ENCODE peak calls at places on chromosomes 11 and 22, in nine cellular contexts. M is testis, I is stomach, R is neural progenitor cell, A is epithelial cell of esophagus, U is spleen, G is heart left ventricle, W is fibroblast of lung, B is transverse colon. Z is an unnamed sample.
A peak's percentile ranks its signal among the peaks of the same experiment; 100 is the strongest.

GRCh38 chr11:65500262-65501004 is 1.6 kb downstream of the MALAT1 start:
- DNase-seq in A (peak; percentile 25), B (peak; percentile 44), W (peak; percentile 41), R (no peak), M (no peak), G (peak; percentile 46), U (no peak), I (no peak), Z (peak; percentile 45)

GRCh38 chr22:44488354-44488753 is 9.7 kb downstream of the RTL6 start:
- DNase-seq in G (no peak), B (no peak), I (no peak), U (no peak), R (no peak), M (no peak), W (no peak), A (no peak), Z (no peak)

GRCh38 chr22:17596226-17596625 is 32.3 kb downstream of the ATP6V1E1 start:
- DNase-seq in A (no peak), G (no peak), I (no peak), W (no peak), M (no peak), B (no peak), R (no peak), U (peak; percentile 19), Z (no peak)

GRCh38 chr11:2717561-2717960 is 17.8 kb upstream of the KCNQ1OT1 start:
- DNase-seq in A (no peak), R (no peak), I (no peak), W (no peak), U (no peak), G (no peak), B (no peak), M (no peak), Z (no peak)

GRCh38 chr22:39169797-39170466 is 17.5 kb upstream of the CBX7 start:
- DNase-seq in I (no peak), B (no peak), R (no peak), W (no peak), G (no peak), U (no peak), M (no peak), A (no peak), Z (no peak)

GRCh38 chr22:19109198-19110063 is 12.8 kb downstream of the DGCR2 start:
- DNase-seq in B (peak; percentile 52), G (no peak), I (peak; percentile 68), M (no peak), W (peak; percentile 48), R (no peak), A (peak; percentile 92), U (no peak), Z (no peak)

GRCh38 chr11:123360267-123360936 is 69.7 kb upstream of the GRAMD1B start:
- DNase-seq in G (no peak), W (no peak), A (no peak), M (no peak), U (no peak), R (no peak), I (no peak), B (no peak), Z (no peak)

GRCh38 chr11:20226936-20227335 is 66.7 kb upstream of the DBX1 start:
- DNase-seq in R (no peak), G (no peak), B (no peak), I (no peak), U (no peak), A (no peak), W (no peak), M (no peak), Z (peak; percentile 11)

GRCh38 chr22:38017272-38017920 is 33.0 kb upstream of the SOX10 start:
- DNase-seq in R (no peak), G (peak; percentile 87), M (peak; percentile 95), I (peak; percentile 74), W (peak; percentile 54), A (peak; percentile 50), B (peak; percentile 75), U (no peak), Z (peak; percentile 35)

GRCh38 chr22:27382947-27383346 is 418.6 kb downstream of the MN1 start:
- DNase-seq in U (no peak), G (no peak), R (no peak), W (no peak), A (no peak), I (no peak), M (no peak), B (no peak), Z (no peak)

GRCh38 chr11:59224419-59224928 is 11.7 kb upstream of the MPEG1 start:
- DNase-seq in A (peak; percentile 36), R (no peak), W (no peak), B (no peak), M (no peak), I (no peak), G (no peak), U (no peak), Z (no peak)

GRCh38 chr22:38239101-38239761 is 33.6 kb downstream of the TMEM184B start:
- DNase-seq in U (no peak), A (peak; percentile 91), I (no peak), R (no peak), M (peak; percentile 44), W (peak; percentile 95), B (no peak), G (no peak), Z (peak; percentile 67)

GRCh38 chr11:124402326-124402922 is 3.6 kb upstream of the OR8B3 start:
- DNase-seq in B (peak; percentile 47), R (peak; percentile 62), W (peak; percentile 77), A (peak; percentile 91), M (peak; percentile 81), U (no peak), G (peak; percentile 32), I (peak; percentile 30), Z (peak; percentile 53)

GRCh38 chr11:8757047-8757446 is 74.5 kb downstream of the RPL27A start:
- DNase-seq in W (peak; percentile 78), R (no peak), M (no peak), U (no peak), B (no peak), I (no peak), A (peak; percentile 17), G (no peak), Z (no peak)

GRCh38 chr22:29600846-29601245 is 2.6 kb upstream of the NF2 start:
- DNase-seq in W (no peak), R (no peak), G (no peak), U (no peak), A (no peak), M (no peak), B (no peak), I (no peak), Z (no peak)

GRCh38 chr11:11450744-11451362 is 97.8 kb upstream of the CSNK2A3 start:
- DNase-seq in R (no peak), G (no peak), I (no peak), U (no peak), W (peak; percentile 79), M (no peak), A (peak; percentile 74), B (no peak), Z (no peak)

GRCh38 chr22:26711205-26711958 is 54.0 kb downstream of the MIAT start:
- DNase-seq in M (no peak), A (no peak), U (peak; percentile 75), G (no peak), B (peak; percentile 35), I (peak; percentile 26), W (no peak), R (no peak), Z (no peak)

GRCh38 chr11:73283316-73284035 is 11.3 kb downstream of the P2RY6 start:
- DNase-seq in A (peak; percentile 33), U (peak; percentile 58), B (no peak), I (no peak), R (no peak), W (no peak), M (no peak), G (no peak), Z (no peak)

DNA sequence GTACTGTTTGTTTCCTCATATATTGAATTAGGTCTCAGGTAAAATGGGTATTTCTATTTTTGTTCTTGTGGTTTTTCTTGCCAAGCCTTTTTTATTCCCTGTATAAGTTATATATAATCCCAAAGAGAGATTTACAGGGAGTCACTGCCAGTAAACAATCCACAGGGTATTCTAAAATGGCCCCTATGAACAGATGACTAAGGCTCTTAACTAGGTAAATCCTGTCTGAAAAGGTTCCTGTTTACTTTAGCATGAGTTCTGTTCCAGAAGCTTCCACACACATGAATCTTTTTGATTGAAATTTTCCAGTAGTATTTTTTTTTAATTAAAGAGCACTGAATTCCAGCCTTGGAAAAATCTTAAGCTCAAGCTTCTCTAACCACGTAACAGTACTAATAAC is 552.8 kb upstream of the CCDC179 start:
- DNase-seq in U (no peak), B (no peak), A (no peak), W (peak; percentile 44), R (no peak), G (no peak), I (no peak), M (no peak), Z (no peak)
- TF ChIP-seq CTCF in U (no peak), B (no peak), A (no peak), W (no peak), R (no peak), G (no peak), I (no peak), M (no peak), Z (no peak)

GRCh38 chr11:113496026-113496651 is 20.9 kb upstream of the DRD2 start:
- DNase-seq in U (no peak), A (no peak), G (no peak), I (no peak), M (no peak), R (no peak), B (no peak), W (no peak), Z (no peak)
- H3K4me3 ChIP-seq in U (no peak overlapping the region), A (no peak overlapping the region), G (no peak overlapping the region), I (no peak overlapping the region), M (no peak overlapping the region), R (no peak overlapping the region), B (no peak overlapping the region), W (no peak overlapping the region), Z (no peak overlapping the region)

GRCh38 chr11:70944636-70945035 is 307.7 kb downstream of the SHANK2 start:
- DNase-seq in U (no peak), W (no peak), G (no peak), B (no peak), M (no peak), I (no peak), A (no peak), R (no peak), Z (no peak)
- TF ChIP-seq CTCF in U (no peak), W (no peak), G (no peak), B (no peak), M (no peak), I (no peak), A (no peak), R (peak; percentile 52), Z (no peak)

GRCh38 chr22:42340695-42341383 is 70.4 kb upstream of the TCF20 start:
- DNase-seq in G (no peak), M (no peak), W (no peak), B (no peak), A (no peak), R (peak; percentile 85), U (no peak), I (no peak), Z (no peak)

GRCh38 chr22:42343136-42343484 is 72.7 kb upstream of the TCF20 start:
- DNase-seq in A (no peak), G (no peak), W (peak; percentile 13), U (no peak), B (no peak), R (no peak), M (no peak), I (no peak), Z (no peak)

GRCh38 chr22:42343551-42344081 is 73.2 kb upstream of the TCF20 start:
- DNase-seq in W (peak; percentile 15), G (no peak), R (peak; percentile 81), M (no peak), B (no peak), A (no peak), U (no peak), I (no peak), Z (no peak)

GRCh38 chr22:42341779-42342178 is 71.3 kb upstream of the TCF20 start:
- DNase-seq in U (no peak), B (no peak), I (no peak), M (no peak), R (no peak), A (no peak), G (no peak), W (no peak), Z (no peak)

GRCh38 chr22:42342426-42343135 is 72.1 kb upstream of the TCF20 start:
- DNase-seq in B (no peak), U (no peak), G (no peak), M (no peak), R (peak; percentile 46), I (no peak), A (no peak), W (no peak), Z (no peak)
- H3K4me3 ChIP-seq in B (peak overlapping the region; percentile 51), U (peak overlapping the region; percentile 20), G (peak overlapping the region; percentile 39), M (no peak overlapping the region), R (peak overlapping the region; percentile 48), I (peak overlapping the region; percentile 49), A (peak overlapping the region; percentile 20), W (peak overlapping the region; percentile 32), Z (peak overlapping the region; percentile 35)